ENCODE peak calls at places on chromosomes 13 and 19, in five cellular contexts. One of them, this sample, is unnamed.

GRCh38 chr13:89375839-89376238 is 1704.7 kb downstream of the SLITRK5 start:
- DNase-seq in IMR-90: peak; percentile 63
- DNase-seq in H1: no peak
- DNase-seq in neuronal stem cell: no peak
- DNase-seq in mesendoderm: no peak
- DNase-seq in this sample: no peak

GRCh38 chr19:16587031-16588023 is 15.1 kb upstream of the SLC35E1 start:
- DNase-seq in IMR-90: peak; percentile 67
- DNase-seq in H1: no peak
- DNase-seq in neuronal stem cell: no peak
- DNase-seq in mesendoderm: peak; percentile 45
- DNase-seq in this sample: no peak

GRCh38 chr19:4066176-4066606 is 508 bp downstream of the ZBTB7A start:
- DNase-seq in H1: peak; percentile 77
- DNase-seq in IMR-90: no peak
- DNase-seq in mesendoderm: no peak
- DNase-seq in neuronal stem cell: no peak
- DNase-seq in this sample: no peak

GRCh38 chr13:80705371-80706163 is 364.6 kb upstream of the SPRY2 start:
- DNase-seq in H1: no peak
- DNase-seq in mesendoderm: no peak
- DNase-seq in neuronal stem cell: no peak
- DNase-seq in IMR-90: no peak
- DNase-seq in this sample: no peak

GRCh38 chr19:29503140-29503758 is 22.5 kb upstream of the VSTM2B start:
- DNase-seq in H1: no peak
- DNase-seq in IMR-90: no peak
- DNase-seq in neuronal stem cell: no peak
- DNase-seq in mesendoderm: no peak
- DNase-seq in this sample: no peak

GRCh38 chr13:44697058-44697457 is 120.9 kb upstream of the TSC22D1 start:
- DNase-seq in mesendoderm: no peak
- DNase-seq in IMR-90: no peak
- DNase-seq in H1: no peak
- DNase-seq in neuronal stem cell: no peak
- DNase-seq in this sample: no peak

GRCh38 chr13:39530996-39531395 is 72.0 kb downstream of the LHFPL6 start:
- DNase-seq in mesendoderm: no peak
- DNase-seq in IMR-90: peak; percentile 14
- DNase-seq in neuronal stem cell: no peak
- DNase-seq in H1: no peak
- DNase-seq in this sample: no peak

GRCh38 chr19:47729799-47730520 is 15.4 kb upstream of the NOP53 start:
- DNase-seq in H1: peak; percentile 96
- DNase-seq in neuronal stem cell: no peak
- DNase-seq in mesendoderm: peak; percentile 95
- DNase-seq in IMR-90: no peak
- DNase-seq in this sample: peak; percentile 19

GRCh38 chr19:13234518-13234917 is 84.3 kb downstream of the IER2 start:
- DNase-seq in mesendoderm: peak; percentile 81
- DNase-seq in IMR-90: no peak
- DNase-seq in neuronal stem cell: no peak
- DNase-seq in H1: peak; percentile 85
- DNase-seq in this sample: peak; percentile 11

GRCh38 chr19:29697523-29698261 is 17.4 kb downstream of the C19orf12 start:
- DNase-seq in IMR-90: no peak
- DNase-seq in H1: no peak
- DNase-seq in neuronal stem cell: no peak
- DNase-seq in mesendoderm: no peak
- DNase-seq in this sample: no peak

GRCh38 chr13:86608739-86609138 is 809.5 kb upstream of the SLITRK6 start:
- DNase-seq in H1: no peak
- DNase-seq in mesendoderm: no peak
- DNase-seq in neuronal stem cell: no peak
- DNase-seq in IMR-90: no peak
- DNase-seq in this sample: no peak

GRCh38 chr13:62193919-62194318 is 778.3 kb upstream of the PCDH20 start:
- DNase-seq in mesendoderm: peak; percentile 13
- DNase-seq in neuronal stem cell: no peak
- DNase-seq in IMR-90: no peak
- DNase-seq in H1: no peak
- DNase-seq in this sample: peak; percentile 65

GRCh38 chr13:110338441-110339101 is 31.5 kb downstream of the COL4A2 start:
- DNase-seq in H1: no peak
- DNase-seq in IMR-90: peak; percentile 75
- DNase-seq in mesendoderm: peak; percentile 66
- DNase-seq in neuronal stem cell: peak; percentile 33
- DNase-seq in this sample: peak; percentile 66

GRCh38 chr19:42269518-42270345 is 680 bp downstream of the CIC start:
- DNase-seq in H1: no peak
- DNase-seq in mesendoderm: no peak
- DNase-seq in neuronal stem cell: no peak
- DNase-seq in IMR-90: no peak
- DNase-seq in this sample: no peak

GRCh38 chr19:35545855-35546381 is 492 bp downstream of the TMEM147 start:
- DNase-seq in neuronal stem cell: no peak
- DNase-seq in H1: no peak
- DNase-seq in IMR-90: no peak
- DNase-seq in mesendoderm: peak; percentile 44
- DNase-seq in this sample: peak; percentile 10

GRCh38 chr13:29456419-29456818 is 139.1 kb downstream of the SLC7A1 start:
- DNase-seq in neuronal stem cell: no peak
- DNase-seq in mesendoderm: no peak
- DNase-seq in IMR-90: no peak
- DNase-seq in H1: no peak
- DNase-seq in this sample: no peak

GRCh38 chr13:106496072-106496997 is 39.1 kb downstream of the EFNB2 start:
- DNase-seq in IMR-90: no peak
- DNase-seq in mesendoderm: no peak
- DNase-seq in neuronal stem cell: no peak
- DNase-seq in H1: no peak
- DNase-seq in this sample: no peak

GRCh38 chr13:36369268-36370107 is 23.3 kb upstream of the SPART start:
- DNase-seq in mesendoderm: no peak
- DNase-seq in neuronal stem cell: no peak
- DNase-seq in H1: no peak
- DNase-seq in IMR-90: peak; percentile 34
- DNase-seq in this sample: no peak

GRCh38 chr19:840519-841206 is at the start of gene PRTN3:
- DNase-seq in H1: no peak
- DNase-seq in mesendoderm: no peak
- DNase-seq in IMR-90: no peak
- DNase-seq in neuronal stem cell: no peak
- DNase-seq in this sample: no peak

GRCh38 chr13:43661321-43661720 is 125.5 kb downstream of the ENOX1 start:
- DNase-seq in neuronal stem cell: no peak
- DNase-seq in mesendoderm: no peak
- DNase-seq in IMR-90: no peak
- DNase-seq in H1: no peak
- DNase-seq in this sample: no peak

GRCh38 chr19:52941941-52942370 is 18.7 kb upstream of the ZNF888 start:
- DNase-seq in mesendoderm: peak; percentile 63
- DNase-seq in IMR-90: peak; percentile 20
- DNase-seq in neuronal stem cell: no peak
- DNase-seq in H1: peak; percentile 70
- DNase-seq in this sample: peak; percentile 25

GRCh38 chr13:41605319-41606285 is 148.3 kb downstream of the RGCC start:
- DNase-seq in neuronal stem cell: no peak
- DNase-seq in IMR-90: no peak
- DNase-seq in mesendoderm: no peak
- DNase-seq in H1: no peak
- DNase-seq in this sample: no peak

GRCh38 chr19:58578430-58578925 is 5.3 kb upstream of the MZF1 start:
- DNase-seq in neuronal stem cell: no peak
- DNase-seq in mesendoderm: no peak
- DNase-seq in IMR-90: no peak
- DNase-seq in H1: no peak
- DNase-seq in this sample: no peak

GRCh38 chr19:8115805-8116396 is 33.5 kb downstream of the FBN3 start:
- DNase-seq in H1: no peak
- DNase-seq in IMR-90: no peak
- DNase-seq in mesendoderm: no peak
- DNase-seq in neuronal stem cell: no peak
- DNase-seq in this sample: no peak

GRCh38 chr13:106619688-106620555 is 52.0 kb upstream of the ARGLU1 start:
- DNase-seq in H1: no peak
- DNase-seq in mesendoderm: peak; percentile 81
- DNase-seq in neuronal stem cell: peak; percentile 30
- DNase-seq in IMR-90: peak; percentile 69
- DNase-seq in this sample: peak; percentile 71

GRCh38 chr13:44157614-44158013 is 216.0 kb upstream of the SERP2 start:
- DNase-seq in neuronal stem cell: no peak
- DNase-seq in mesendoderm: no peak
- DNase-seq in H1: no peak
- DNase-seq in IMR-90: no peak
- DNase-seq in this sample: no peak

GRCh38 chr13:72666391-72666790 is 61.0 kb downstream of the MZT1 start:
- DNase-seq in mesendoderm: no peak
- DNase-seq in neuronal stem cell: no peak
- DNase-seq in IMR-90: no peak
- DNase-seq in H1: no peak
- DNase-seq in this sample: no peak

GRCh38 chr19:10379880-10380310 is 477 bp downstream of the TYK2 start:
- DNase-seq in mesendoderm: no peak
- DNase-seq in neuronal stem cell: no peak
- DNase-seq in H1: no peak
- DNase-seq in IMR-90: no peak
- DNase-seq in this sample: no peak

GRCh38 chr19:7559102-7559501 is 23.6 kb downstream of the PNPLA6 start:
- DNase-seq in H1: no peak
- DNase-seq in IMR-90: no peak
- DNase-seq in mesendoderm: peak; percentile 21
- DNase-seq in neuronal stem cell: no peak
- DNase-seq in this sample: no peak

GRCh38 chr19:5001547-5002131 is 32.7 kb downstream of the KDM4B start:
- DNase-seq in mesendoderm: peak; percentile 57
- DNase-seq in neuronal stem cell: no peak
- DNase-seq in IMR-90: peak; percentile 71
- DNase-seq in H1: no peak
- DNase-seq in this sample: peak; percentile 66

GRCh38 chr19:41221514-41222205 is 2.6 kb downstream of the AXL start:
- DNase-seq in H1: no peak
- DNase-seq in mesendoderm: no peak
- DNase-seq in neuronal stem cell: no peak
- DNase-seq in IMR-90: no peak
- DNase-seq in this sample: no peak
- H2BK5ac ChIP-seq in H1: peak overlapping the region; percentile 18
- H2BK5ac ChIP-seq in mesendoderm: no peak overlapping the region
- H2BK5ac ChIP-seq in neuronal stem cell: peak overlapping the region; percentile 42
- H2BK5ac ChIP-seq in IMR-90: peak overlapping the region; percentile 99
- H2BK5ac ChIP-seq in this sample: no peak overlapping the region

GRCh38 chr19:18650048-18650435 is 13.2 kb downstream of the KLHL26 start:
- DNase-seq in IMR-90: peak; percentile 61
- DNase-seq in neuronal stem cell: no peak
- DNase-seq in H1: no peak
- DNase-seq in mesendoderm: peak; percentile 38
- DNase-seq in this sample: no peak
- H3K4me3 ChIP-seq in IMR-90: no peak overlapping the region
- H3K4me3 ChIP-seq in neuronal stem cell: no peak overlapping the region
- H3K4me3 ChIP-seq in H1: no peak overlapping the region
- H3K4me3 ChIP-seq in mesendoderm: no peak overlapping the region
- H3K4me3 ChIP-seq in this sample: no peak overlapping the region

DNA sequence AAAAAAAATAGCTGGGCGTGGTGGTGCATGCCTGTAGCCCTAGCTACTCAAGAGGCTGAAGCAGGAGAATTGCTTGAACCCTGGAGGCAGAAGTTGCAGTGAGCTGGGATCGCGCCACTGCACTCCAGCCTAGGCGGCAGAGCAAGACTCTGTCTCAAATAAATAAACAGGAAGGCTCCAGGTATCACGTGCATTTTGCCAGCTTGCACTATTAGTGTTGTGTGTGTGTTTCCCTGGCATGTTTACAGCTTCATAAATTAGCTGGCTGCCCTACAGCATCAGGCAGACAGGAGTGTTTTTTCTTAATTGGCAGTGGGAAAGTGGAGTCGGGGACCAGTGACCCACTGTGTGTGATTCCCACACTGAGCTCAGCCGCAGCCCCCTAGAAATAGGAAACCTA is 32.6 kb downstream of the SHISA2 start:
- DNase-seq in mesendoderm: no peak
- DNase-seq in H1: peak; percentile 36
- DNase-seq in neuronal stem cell: no peak
- DNase-seq in IMR-90: no peak
- DNase-seq in this sample: no peak
- H2BK5ac ChIP-seq in mesendoderm: no peak overlapping the region
- H2BK5ac ChIP-seq in H1: no peak overlapping the region
- H2BK5ac ChIP-seq in neuronal stem cell: no peak overlapping the region
- H2BK5ac ChIP-seq in IMR-90: no peak overlapping the region
- H2BK5ac ChIP-seq in this sample: no peak overlapping the region

GRCh38 chr13:108225440-108225839 is 7.2 kb downstream of the ABHD13 start:
- DNase-seq in neuronal stem cell: no peak
- DNase-seq in mesendoderm: no peak
- DNase-seq in IMR-90: no peak
- DNase-seq in H1: no peak
- DNase-seq in this sample: no peak
- H3K4me3 ChIP-seq in neuronal stem cell: no peak overlapping the region
- H3K4me3 ChIP-seq in mesendoderm: no peak overlapping the region
- H3K4me3 ChIP-seq in IMR-90: no peak overlapping the region
- H3K4me3 ChIP-seq in H1: no peak overlapping the region
- H3K4me3 ChIP-seq in this sample: no peak overlapping the region

GRCh38 chr19:14517840-14518505 is at the start of gene DNAJB1:
- DNase-seq in IMR-90: peak; percentile 64
- DNase-seq in neuronal stem cell: no peak
- DNase-seq in H1: peak; percentile 80
- DNase-seq in mesendoderm: peak; percentile 73
- DNase-seq in this sample: peak; percentile 49
- H2BK5ac ChIP-seq in IMR-90: peak within 1 kb of the TSS; percentile 89
- H2BK5ac ChIP-seq in neuronal stem cell: peak within 1 kb of the TSS; percentile 67
- H2BK5ac ChIP-seq in H1: peak within 1 kb of the TSS; percentile 96
- H2BK5ac ChIP-seq in mesendoderm: no peak within 1 kb of the TSS
- H2BK5ac ChIP-seq in this sample: peak within 1 kb of the TSS; percentile 95

GRCh38 chr19:1977116-1977515 is 36.1 kb downstream of the CSNK1G2 start:
- DNase-seq in neuronal stem cell: no peak
- DNase-seq in IMR-90: no peak
- DNase-seq in mesendoderm: no peak
- DNase-seq in H1: no peak
- DNase-seq in this sample: no peak
- H3K4me3 ChIP-seq in neuronal stem cell: no peak overlapping the region
- H3K4me3 ChIP-seq in IMR-90: no peak overlapping the region
- H3K4me3 ChIP-seq in mesendoderm: no peak overlapping the region
- H3K4me3 ChIP-seq in H1: no peak overlapping the region
- H3K4me3 ChIP-seq in this sample: no peak overlapping the region